ENCODE peak calls at places on chromosomes 6 and 20, in six cellular contexts. L is heart right ventricle; I is left cardiac atrium; M is activated T-helper 17 cell treated with anti-CD3 and anti-CD28 coated beads, Interleukin-2, amount 50 U/mL, for 72 hours; V is heart left ventricle; Z is HCT116. K is an unnamed sample.

GRCh38 chr20:50111120-50111828 is 1.7 kb downstream of the UBE2V1 start:
- ATAC-seq in L (no peak), I (no peak), M (peak), V (no peak), Z (no peak), K (peak)

GRCh38 chr6:167575201-167575696 is 250.4 kb downstream of the TTLL2 start:
- ATAC-seq in L (peak), I (no peak), M (no peak), V (no peak), Z (no peak), K (no peak)

GRCh38 chr6:111996159-111996558 is 57.7 kb upstream of the CCN6 start:
- ATAC-seq in L (no peak), I (no peak), M (no peak), V (no peak), Z (no peak), K (no peak)

GRCh38 chr6:42963179-42963854 is 2.8 kb downstream of the GNMT start:
- ATAC-seq in L (no peak), I (no peak), M (no peak), V (no peak), Z (peak), K (no peak)

GRCh38 chr6:13478525-13478962 is 8.9 kb downstream of the GFOD1 start:
- ATAC-seq in L (no peak), I (no peak), M (no peak), V (no peak), Z (no peak), K (no peak)

GRCh38 chr6:137728386-137729349 is 138.4 kb upstream of the TNFAIP3 start:
- ATAC-seq in L (peak), I (peak), M (no peak), V (peak), Z (no peak), K (peak)

GRCh38 chr6:136343700-136344099 is 54.1 kb upstream of the BCLAF1 start:
- ATAC-seq in L (no peak), I (no peak), M (no peak), V (no peak), Z (no peak), K (no peak)

GRCh38 chr6:39225946-39226437 is 3.3 kb downstream of the KCNK5 start:
- ATAC-seq in L (no peak), I (no peak), M (peak), V (no peak), Z (no peak), K (no peak)

GRCh38 chr20:38131588-38132121 is 33.4 kb downstream of the TGM2 start:
- ATAC-seq in L (no peak), I (no peak), M (no peak), V (no peak), Z (no peak), K (no peak)